ENCODE peak calls at places on chromosomes 13 and 19, in eight cellular contexts. One of them, this sample, is unnamed.
A peak's percentile ranks its signal among the peaks of the same experiment; 100 is the strongest.

GRCh38 chr13:108734676-108735075 is 105.3 kb downstream of the MYO16 start:
- DNase-seq in gastrocnemius medialis: no peak
- DNase-seq in adrenal gland: no peak
- DNase-seq in tibial nerve: no peak
- DNase-seq in heart left ventricle: no peak
- DNase-seq in A549: peak; percentile 61
- DNase-seq in ovary: no peak
- DNase-seq in transverse colon: no peak
- DNase-seq in this sample: no peak

GRCh38 chr13:44927953-44928352 is 61.3 kb downstream of the NUFIP1 start:
- DNase-seq in transverse colon: no peak
- DNase-seq in gastrocnemius medialis: no peak
- DNase-seq in tibial nerve: no peak
- DNase-seq in adrenal gland: no peak
- DNase-seq in A549: no peak
- DNase-seq in heart left ventricle: no peak
- DNase-seq in ovary: no peak
- DNase-seq in this sample: peak; percentile 53

GRCh38 chr13:34747507-34747906 is 194.6 kb upstream of the NBEA start:
- DNase-seq in gastrocnemius medialis: no peak
- DNase-seq in tibial nerve: no peak
- DNase-seq in ovary: no peak
- DNase-seq in transverse colon: no peak
- DNase-seq in A549: no peak
- DNase-seq in adrenal gland: no peak
- DNase-seq in heart left ventricle: no peak
- DNase-seq in this sample: no peak

GRCh38 chr13:44335463-44335862 is 38.2 kb upstream of the SERP2 start:
- DNase-seq in tibial nerve: no peak
- DNase-seq in ovary: no peak
- DNase-seq in adrenal gland: no peak
- DNase-seq in gastrocnemius medialis: no peak
- DNase-seq in A549: no peak
- DNase-seq in heart left ventricle: no peak
- DNase-seq in transverse colon: no peak
- DNase-seq in this sample: no peak

GRCh38 chr13:71874490-71874889 is 7.5 kb upstream of the DACH1 start:
- DNase-seq in gastrocnemius medialis: no peak
- DNase-seq in ovary: no peak
- DNase-seq in adrenal gland: no peak
- DNase-seq in heart left ventricle: no peak
- DNase-seq in tibial nerve: no peak
- DNase-seq in A549: no peak
- DNase-seq in transverse colon: peak; percentile 13
- DNase-seq in this sample: no peak

GRCh38 chr13:101487046-101487830 is 34.8 kb downstream of the ITGBL1 start:
- DNase-seq in transverse colon: no peak
- DNase-seq in A549: no peak
- DNase-seq in gastrocnemius medialis: no peak
- DNase-seq in tibial nerve: no peak
- DNase-seq in adrenal gland: no peak
- DNase-seq in ovary: no peak
- DNase-seq in heart left ventricle: no peak
- DNase-seq in this sample: no peak

GRCh38 chr13:97627566-97627965 is 193.6 kb downstream of the RAP2A start:
- DNase-seq in A549: peak; percentile 31
- DNase-seq in ovary: no peak
- DNase-seq in gastrocnemius medialis: peak; percentile 91
- DNase-seq in transverse colon: no peak
- DNase-seq in heart left ventricle: no peak
- DNase-seq in adrenal gland: peak; percentile 83
- DNase-seq in tibial nerve: no peak
- DNase-seq in this sample: peak; percentile 31

GRCh38 chr13:114166381-114167131 is 12.5 kb upstream of the CFAP97D2 start:
- DNase-seq in tibial nerve: no peak
- DNase-seq in transverse colon: no peak
- DNase-seq in heart left ventricle: no peak
- DNase-seq in gastrocnemius medialis: no peak
- DNase-seq in A549: no peak
- DNase-seq in ovary: no peak
- DNase-seq in adrenal gland: no peak
- DNase-seq in this sample: peak; percentile 50

GRCh38 chr13:104385409-104385808 is 1319.2 kb upstream of the SLC10A2 start:
- DNase-seq in ovary: no peak
- DNase-seq in tibial nerve: no peak
- DNase-seq in adrenal gland: no peak
- DNase-seq in transverse colon: no peak
- DNase-seq in A549: no peak
- DNase-seq in heart left ventricle: no peak
- DNase-seq in gastrocnemius medialis: no peak
- DNase-seq in this sample: no peak

GRCh38 chr13:104301216-104301975 is 1235.2 kb upstream of the SLC10A2 start:
- DNase-seq in ovary: no peak
- DNase-seq in gastrocnemius medialis: no peak
- DNase-seq in tibial nerve: no peak
- DNase-seq in A549: no peak
- DNase-seq in transverse colon: no peak
- DNase-seq in heart left ventricle: no peak
- DNase-seq in adrenal gland: no peak
- DNase-seq in this sample: no peak

GRCh38 chr13:93116809-93117208 is 109.8 kb upstream of the GPC6 start:
- DNase-seq in transverse colon: no peak
- DNase-seq in tibial nerve: no peak
- DNase-seq in heart left ventricle: no peak
- DNase-seq in A549: no peak
- DNase-seq in ovary: no peak
- DNase-seq in adrenal gland: no peak
- DNase-seq in gastrocnemius medialis: no peak
- DNase-seq in this sample: no peak

GRCh38 chr13:80740076-80740475 is 399.1 kb upstream of the SPRY2 start:
- DNase-seq in ovary: no peak
- DNase-seq in tibial nerve: no peak
- DNase-seq in adrenal gland: no peak
- DNase-seq in transverse colon: no peak
- DNase-seq in A549: no peak
- DNase-seq in gastrocnemius medialis: no peak
- DNase-seq in heart left ventricle: no peak
- DNase-seq in this sample: no peak

GRCh38 chr19:48715276-48715675 is 4.2 kb downstream of the MAMSTR start:
- DNase-seq in ovary: peak; percentile 48
- DNase-seq in transverse colon: peak; percentile 44
- DNase-seq in A549: no peak
- DNase-seq in tibial nerve: no peak
- DNase-seq in gastrocnemius medialis: no peak
- DNase-seq in heart left ventricle: no peak
- DNase-seq in adrenal gland: peak; percentile 67
- DNase-seq in this sample: peak; percentile 58

GRCh38 chr19:19545128-19545591 is 7.1 kb downstream of the CILP2 start:
- DNase-seq in tibial nerve: no peak
- DNase-seq in adrenal gland: no peak
- DNase-seq in transverse colon: no peak
- DNase-seq in ovary: no peak
- DNase-seq in A549: no peak
- DNase-seq in heart left ventricle: no peak
- DNase-seq in gastrocnemius medialis: no peak
- DNase-seq in this sample: no peak

GRCh38 chr13:80213201-80213600 is 127.7 kb downstream of the SPRY2 start:
- DNase-seq in transverse colon: no peak
- DNase-seq in ovary: no peak
- DNase-seq in A549: no peak
- DNase-seq in adrenal gland: no peak
- DNase-seq in heart left ventricle: no peak
- DNase-seq in gastrocnemius medialis: no peak
- DNase-seq in tibial nerve: no peak
- DNase-seq in this sample: no peak

GRCh38 chr19:18340990-18341868 is 831 bp downstream of the PGPEP1 start:
- DNase-seq in adrenal gland: peak; percentile 79
- DNase-seq in A549: no peak
- DNase-seq in transverse colon: peak; percentile 78
- DNase-seq in ovary: peak; percentile 64
- DNase-seq in tibial nerve: peak; percentile 21
- DNase-seq in heart left ventricle: peak; percentile 80
- DNase-seq in gastrocnemius medialis: peak; percentile 62
- DNase-seq in this sample: peak; percentile 48

GRCh38 chr19:53553865-53554791 is 16.2 kb downstream of the ZNF331 start:
- DNase-seq in adrenal gland: peak; percentile 91
- DNase-seq in tibial nerve: peak; percentile 79
- DNase-seq in A549: peak; percentile 42
- DNase-seq in transverse colon: peak; percentile 88
- DNase-seq in gastrocnemius medialis: peak; percentile 78
- DNase-seq in heart left ventricle: peak; percentile 95
- DNase-seq in ovary: peak; percentile 90
- DNase-seq in this sample: peak; percentile 90

DNA sequence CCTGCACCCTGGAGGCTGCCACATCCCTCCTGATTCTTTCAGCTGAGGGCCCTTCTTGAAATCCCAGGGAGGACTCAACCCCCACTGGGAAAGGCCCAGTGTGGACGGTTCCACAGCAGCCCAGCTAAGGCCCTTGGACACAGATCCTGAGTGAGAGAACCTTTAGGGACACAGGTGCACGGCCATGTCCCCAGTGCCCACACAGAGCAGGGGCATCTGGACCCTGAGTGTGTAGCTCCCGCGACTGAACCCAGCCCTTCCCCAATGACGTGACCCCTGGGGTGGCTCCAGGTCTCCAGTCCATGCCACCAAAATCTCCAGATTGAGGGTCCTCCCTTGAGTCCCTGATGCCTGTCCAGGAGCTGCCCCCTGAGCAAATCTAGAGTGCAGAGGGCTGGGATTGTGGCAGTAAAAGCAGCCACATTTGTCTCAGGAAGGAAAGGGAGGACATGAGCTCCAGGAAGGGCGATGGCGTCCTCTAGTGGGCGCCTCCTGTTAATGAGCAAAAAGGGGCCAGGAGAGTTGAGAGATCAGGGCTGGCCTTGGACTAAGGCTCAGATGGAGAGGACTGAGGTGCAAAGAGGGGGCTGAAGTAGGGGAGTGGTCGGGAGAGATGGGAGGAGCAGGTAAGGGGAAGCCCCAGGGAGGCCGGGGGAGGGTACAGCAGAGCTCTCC is 6.9 kb upstream of the CEACAM5 start:
- DNase-seq in heart left ventricle: peak; percentile 17
- DNase-seq in adrenal gland: no peak
- DNase-seq in tibial nerve: no peak
- DNase-seq in transverse colon: peak; percentile 70
- DNase-seq in gastrocnemius medialis: no peak
- DNase-seq in ovary: no peak
- DNase-seq in A549: peak; percentile 71
- DNase-seq in this sample: no peak
- TF ChIP-seq CTCF in heart left ventricle: no peak
- TF ChIP-seq CTCF in adrenal gland: no peak
- TF ChIP-seq CTCF in tibial nerve: no peak
- TF ChIP-seq CTCF in transverse colon: peak; percentile 59
- TF ChIP-seq CTCF in gastrocnemius medialis: no peak
- TF ChIP-seq CTCF in ovary: no peak
- TF ChIP-seq CTCF in A549: peak; percentile 59
- TF ChIP-seq CTCF in this sample: no peak

GRCh38 chr13:33206425-33206824 is 79.1 kb downstream of the STARD13 start:
- DNase-seq in gastrocnemius medialis: no peak
- DNase-seq in adrenal gland: no peak
- DNase-seq in A549: no peak
- DNase-seq in ovary: no peak
- DNase-seq in heart left ventricle: no peak
- DNase-seq in tibial nerve: no peak
- DNase-seq in transverse colon: no peak
- DNase-seq in this sample: no peak
- H3K27ac ChIP-seq in gastrocnemius medialis: peak overlapping the region; percentile 76
- H3K27ac ChIP-seq in adrenal gland: peak overlapping the region; percentile 15
- H3K27ac ChIP-seq in A549: no peak overlapping the region
- H3K27ac ChIP-seq in ovary: no peak overlapping the region
- H3K27ac ChIP-seq in heart left ventricle: peak overlapping the region; percentile 84
- H3K27ac ChIP-seq in tibial nerve: no peak overlapping the region
- H3K27ac ChIP-seq in transverse colon: peak overlapping the region; percentile 71
- H3K27ac ChIP-seq in this sample: peak overlapping the region; percentile 76

DNA sequence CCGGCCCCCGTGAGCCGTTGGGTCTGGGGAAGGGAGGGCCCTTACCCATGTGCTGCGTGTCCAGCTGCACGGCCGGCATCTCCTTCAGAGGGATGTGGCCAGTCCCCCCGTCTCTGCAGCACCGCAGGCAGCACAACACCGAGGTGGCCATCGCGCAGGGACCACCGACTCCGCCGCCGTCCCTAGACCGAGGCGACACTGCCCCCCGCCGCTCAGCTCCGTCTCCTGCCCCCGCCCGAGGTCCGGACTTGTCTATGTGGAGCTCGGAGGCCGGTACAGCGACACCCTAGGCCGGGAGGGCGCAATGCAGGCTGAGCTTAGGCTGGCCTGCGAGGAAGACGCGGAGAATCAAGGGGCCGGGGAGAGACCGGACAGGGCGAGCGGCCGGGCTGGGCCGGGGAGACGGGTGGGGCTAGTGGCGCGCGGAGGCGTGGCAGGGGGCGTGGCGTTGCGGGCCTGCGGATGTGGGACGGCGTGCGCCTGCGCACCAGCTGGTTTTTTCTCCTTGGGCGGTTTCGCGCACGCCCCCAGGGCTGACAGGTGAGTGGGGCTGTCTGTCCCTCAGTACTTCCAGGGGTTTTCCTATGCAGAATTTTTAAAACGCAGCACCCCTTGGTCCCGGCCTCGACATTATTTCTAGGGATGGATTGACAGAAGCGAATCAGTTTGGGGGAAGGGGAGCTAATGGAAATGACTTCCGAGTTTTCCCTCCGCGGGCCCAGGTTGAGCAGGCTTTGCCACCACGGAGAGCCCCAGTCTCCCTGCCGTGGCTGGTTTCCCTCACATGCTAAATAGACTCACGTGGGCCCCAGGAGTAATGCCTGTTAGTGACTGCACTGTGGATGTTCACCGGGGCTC is at the start of gene SPRYD7:
- DNase-seq in adrenal gland: peak; percentile 99
- DNase-seq in ovary: peak; percentile 98
- DNase-seq in transverse colon: peak; percentile 99
- DNase-seq in gastrocnemius medialis: peak; percentile 98
- DNase-seq in tibial nerve: peak; percentile 92
- DNase-seq in heart left ventricle: peak; percentile 99
- DNase-seq in A549: peak; percentile 98
- DNase-seq in this sample: peak; percentile 97
- TF ChIP-seq POLR2A in adrenal gland: no peak
- TF ChIP-seq POLR2A in ovary: peak; percentile 33
- TF ChIP-seq POLR2A in transverse colon: peak; percentile 80
- TF ChIP-seq POLR2A in gastrocnemius medialis: peak; percentile 77
- TF ChIP-seq POLR2A in tibial nerve: peak; percentile 15
- TF ChIP-seq POLR2A in heart left ventricle: peak; percentile 7
- TF ChIP-seq POLR2A in A549: peak; percentile 51
- TF ChIP-seq POLR2A in this sample: peak; percentile 54

DNA sequence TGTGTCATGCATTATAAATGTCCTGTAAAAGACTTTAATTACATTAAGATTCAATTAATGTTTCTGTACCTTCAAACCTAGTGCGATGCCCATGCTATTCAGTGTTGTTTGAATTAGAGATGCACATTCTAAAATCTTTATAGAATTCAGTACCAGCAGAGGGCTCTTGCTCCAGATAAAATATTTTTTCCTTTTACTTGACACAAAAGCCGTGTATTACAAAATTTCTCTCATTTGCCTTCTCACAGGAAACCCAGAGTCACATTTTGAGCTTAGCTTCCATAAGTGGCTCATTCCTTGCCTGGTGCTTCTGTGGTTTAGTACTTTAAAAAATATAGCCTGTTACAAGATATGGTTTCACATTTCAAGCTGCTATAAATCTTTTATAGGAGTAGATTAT is 101.2 kb downstream of the RNF17 start:
- DNase-seq in gastrocnemius medialis: no peak
- DNase-seq in tibial nerve: no peak
- DNase-seq in adrenal gland: no peak
- DNase-seq in A549: no peak
- DNase-seq in heart left ventricle: no peak
- DNase-seq in transverse colon: no peak
- DNase-seq in ovary: no peak
- DNase-seq in this sample: no peak
- TF ChIP-seq CTCF in gastrocnemius medialis: no peak
- TF ChIP-seq CTCF in tibial nerve: no peak
- TF ChIP-seq CTCF in adrenal gland: no peak
- TF ChIP-seq CTCF in A549: peak; percentile 31
- TF ChIP-seq CTCF in heart left ventricle: no peak
- TF ChIP-seq CTCF in transverse colon: no peak
- TF ChIP-seq CTCF in ovary: no peak
- TF ChIP-seq CTCF in this sample: no peak

This sample was measured in uterus.